ENCODE peak calls at places on chromosomes 2 and 18, in four cellular contexts. Y, W, V and L are unnamed samples.

GRCh38 chr2:68193774-68194372 is 36.2 kb downstream of the PNO1 start:
- DNase-seq in Y (no peak), W (no peak), V (no peak), L (no peak)

GRCh38 chr2:133504566-133505505 is 63.4 kb downstream of the NCKAP5 start:
- DNase-seq in Y (no peak), W (no peak), V (no peak), L (no peak)

GRCh38 chr2:118371500-118371899 is 283.2 kb downstream of the INSIG2 start:
- DNase-seq in Y (no peak), W (no peak), V (no peak), L (no peak)

GRCh38 chr2:134253117-134253704 is 661 bp upstream of the MGAT5 start:
- DNase-seq in Y (no peak), W (no peak), V (no peak), L (no peak)

GRCh38 chr2:24409700-24410556 is 49.6 kb upstream of the ITSN2 start:
- DNase-seq in Y (peak; percentile 77), W (peak; percentile 58), V (no peak), L (no peak)

GRCh38 chr2:120272763-120273481 is 20.3 kb downstream of the RALB start:
- DNase-seq in Y (no peak), W (no peak), V (no peak), L (no peak)

GRCh38 chr2:238875161-238875530 is 27.3 kb downstream of the TWIST2 start:
- DNase-seq in Y (no peak), W (no peak), V (peak; percentile 77), L (no peak)

GRCh38 chr2:28224648-28225471 is 167.8 kb upstream of the FOSL2 start:
- DNase-seq in Y (no peak), W (no peak), V (no peak), L (no peak)

GRCh38 chr2:42128731-42129486 is 40.2 kb upstream of the EML4 start:
- DNase-seq in Y (peak; percentile 21), W (no peak), V (no peak), L (no peak)

GRCh38 chr2:176484838-176485237 is 215.6 kb downstream of the MTX2 start:
- DNase-seq in Y (no peak), W (no peak), V (no peak), L (no peak)

GRCh38 chr2:205002390-205002789 is 457.1 kb downstream of the PARD3B start:
- DNase-seq in Y (no peak), W (no peak), V (no peak), L (no peak)

GRCh38 chr2:71943238-71944182 is 204.2 kb downstream of the CYP26B1 start:
- DNase-seq in Y (no peak), W (peak; percentile 67), V (no peak), L (peak; percentile 14)

DNA sequence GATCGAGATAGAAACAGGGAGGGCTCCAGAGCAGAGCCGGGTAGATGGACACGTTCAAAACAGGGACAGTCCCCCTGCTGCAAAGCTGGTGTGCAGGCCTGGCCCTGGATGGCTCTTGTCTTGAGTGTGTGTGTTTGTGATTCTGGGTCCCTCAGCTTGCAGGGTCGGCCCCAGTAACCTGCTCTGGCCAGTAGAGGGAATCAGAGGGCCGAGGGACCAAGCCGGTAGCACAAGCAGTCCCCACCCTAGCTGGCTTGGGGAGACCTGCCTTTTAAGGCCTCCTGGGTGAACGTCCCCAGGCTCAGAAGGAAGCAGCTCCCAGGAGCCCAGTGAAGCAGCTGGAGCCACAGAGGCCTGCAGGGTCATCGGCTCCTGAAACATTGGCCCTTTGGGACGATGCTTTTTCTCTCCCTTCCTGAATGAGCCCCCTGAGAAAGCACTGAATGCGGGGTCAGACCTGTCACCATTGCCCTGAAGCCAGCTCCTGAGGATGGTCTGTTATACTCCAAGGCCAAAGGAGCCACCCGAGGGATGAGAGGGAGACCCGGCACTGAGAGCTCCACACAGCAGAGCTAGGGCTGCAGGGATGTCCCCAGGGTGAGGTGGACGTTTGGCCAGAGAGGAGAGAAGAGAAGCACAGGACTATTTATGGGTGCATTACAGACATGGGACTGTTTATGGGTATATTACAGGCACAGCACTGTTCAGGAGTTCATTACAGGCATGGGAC is 15.4 kb upstream of the MLPH start:
- DNase-seq in Y (peak; percentile 48), W (no peak), V (peak; percentile 72), L (no peak)
- TF ChIP-seq CTCF in Y (no peak), W (peak; percentile 19), V (peak; percentile 54), L (peak; percentile 57)

GRCh38 chr2:6392966-6393365 is 472.7 kb downstream of the CMPK2 start:
- DNase-seq in Y (peak; percentile 16), W (no peak), V (no peak), L (no peak)
- TF ChIP-seq CTCF in Y (no peak), W (no peak), V (no peak), L (no peak)

DNA sequence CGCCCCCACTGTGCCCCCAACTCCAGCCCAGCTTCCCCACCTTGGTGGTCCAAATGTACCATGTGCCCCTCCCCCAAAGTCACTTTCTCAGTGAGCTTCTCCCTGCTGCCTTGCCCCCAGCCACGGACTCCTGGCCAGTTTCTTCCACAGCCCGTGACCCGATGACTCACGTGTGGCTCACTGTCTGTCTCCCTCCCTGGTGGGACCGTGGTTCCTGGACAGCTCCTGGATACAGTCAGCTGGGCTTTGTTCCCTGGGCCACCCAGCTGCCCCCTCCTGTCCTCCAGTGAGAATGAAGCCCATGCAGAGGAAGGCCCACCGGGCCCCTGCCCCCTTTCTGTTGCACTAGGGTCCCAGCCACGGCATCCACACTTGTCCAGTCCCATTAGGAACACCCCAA is 45.0 kb upstream of the CTDP1 start:
- DNase-seq in Y (no peak), W (peak; percentile 3), V (peak; percentile 66), L (no peak)
- TF ChIP-seq CTCF in Y (no peak), W (no peak), V (no peak), L (no peak)

GRCh38 chr2:209113030-209113429 is 310.8 kb upstream of the MAP2 start:
- DNase-seq in Y (no peak), W (no peak), V (no peak), L (no peak)
- TF ChIP-seq CTCF in Y (no peak), W (no peak), V (no peak), L (no peak)

GRCh38 chr2:126224766-126225165 is 431.2 kb upstream of the GYPC start:
- DNase-seq in Y (no peak), W (no peak), V (no peak), L (no peak)

GRCh38 chr2:126221506-126221905 is 434.5 kb upstream of the GYPC start:
- DNase-seq in Y (no peak), W (no peak), V (no peak), L (no peak)

GRCh38 chr2:126222316-126222715 is 433.6 kb upstream of the GYPC start:
- DNase-seq in Y (no peak), W (no peak), V (no peak), L (no peak)

DNA sequence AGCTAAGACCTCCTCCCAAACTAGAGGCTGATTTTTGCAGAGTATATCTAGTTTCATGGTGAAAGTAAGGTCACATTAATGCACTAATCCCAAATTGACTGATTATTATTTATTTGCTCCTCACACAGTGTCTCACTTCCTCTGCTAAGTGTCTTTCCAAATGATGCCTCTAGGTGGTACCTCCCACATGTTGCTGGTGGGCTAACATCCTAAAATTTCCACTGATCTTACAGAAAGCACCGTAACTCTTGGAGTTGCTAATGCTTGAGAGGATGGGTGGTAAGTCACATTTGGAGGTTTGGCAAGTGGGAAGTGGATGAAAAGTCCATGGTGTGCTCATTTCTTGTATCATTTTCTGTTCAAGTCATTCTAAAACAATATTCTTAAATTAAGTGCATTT is 428.7 kb upstream of the GYPC start:
- DNase-seq in Y (no peak), W (no peak), V (no peak), L (no peak)
- TF ChIP-seq CTCF in Y (no peak), W (no peak), V (no peak), L (peak; percentile 6)

DNA sequence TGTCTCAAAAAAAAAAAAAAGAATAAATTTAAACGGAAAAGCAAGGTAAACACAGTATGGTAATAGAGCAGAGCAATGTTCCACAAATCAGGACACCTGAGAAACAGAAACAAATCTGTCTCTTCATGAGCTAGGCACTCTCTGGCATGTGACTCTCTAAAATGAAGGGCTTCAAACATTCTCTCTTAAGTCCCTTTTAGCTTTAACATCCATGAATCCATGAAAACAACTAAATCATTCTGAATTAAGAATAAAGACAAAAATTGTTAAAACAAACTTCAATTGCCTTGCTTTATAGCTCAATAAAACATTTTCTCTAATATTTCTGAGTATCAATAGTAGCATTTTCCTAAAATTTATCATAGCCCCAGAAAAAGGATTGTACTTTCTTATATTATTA is 132.1 kb downstream of the NBAS start:
- DNase-seq in Y (no peak), W (no peak), V (no peak), L (no peak)
- TF ChIP-seq CTCF in Y (no peak), W (no peak), V (no peak), L (no peak)

GRCh38 chr18:66616523-66616983 is 12.7 kb upstream of the CDH19 start:
- DNase-seq in Y (no peak), W (no peak), V (no peak), L (no peak)
- TF ChIP-seq CTCF in Y (peak; percentile 35), W (peak; percentile 53), V (no peak), L (peak; percentile 36)

DNA sequence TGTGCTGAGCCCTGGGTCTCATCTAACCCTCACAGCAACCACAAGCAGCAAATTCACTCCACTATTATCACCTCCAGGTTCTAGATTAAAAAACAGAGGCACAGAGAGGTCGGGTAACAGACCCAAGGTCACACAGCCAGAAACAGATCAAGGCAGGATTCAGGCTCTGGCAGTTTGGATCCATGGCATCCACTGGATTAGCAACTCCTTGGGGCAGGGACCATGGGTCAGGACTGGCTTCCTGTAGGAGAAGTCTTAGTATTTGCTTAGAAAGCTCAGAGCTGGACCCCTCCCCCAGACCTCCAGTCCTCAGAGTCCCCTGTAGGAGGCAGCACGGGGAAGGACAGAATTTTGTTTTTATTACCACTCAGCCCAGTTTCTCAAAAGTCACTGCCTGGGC is 34.4 kb downstream of the ZFP36L2 start:
- DNase-seq in Y (no peak), W (no peak), V (no peak), L (no peak)
- TF ChIP-seq CTCF in Y (no peak), W (no peak), V (no peak), L (no peak)